ENCODE peak calls at places on chromosomes 6 and 20, in eight cellular contexts. One of them, this sample, is unnamed. For H3K4me1, the result is how much of the 10 kb centered on the place peaks cover.

GRCh38 chr6:70838907-70839285 is 118.0 kb downstream of the B3GAT2 start:
- DNase-seq in K562: no peak
- DNase-seq in adrenal gland: no peak
- DNase-seq in right lobe of liver: no peak
- DNase-seq in IMR-90: peak
- DNase-seq in ovary: no peak
- DNase-seq in tibial nerve: no peak
- DNase-seq in body of pancreas: no peak
- DNase-seq in this sample: no peak

GRCh38 chr6:39930540-39930939 is 3.7 kb downstream of the MOCS1 start:
- DNase-seq in IMR-90: no peak
- DNase-seq in K562: no peak
- DNase-seq in right lobe of liver: no peak
- DNase-seq in body of pancreas: no peak
- DNase-seq in adrenal gland: no peak
- DNase-seq in tibial nerve: no peak
- DNase-seq in ovary: no peak
- DNase-seq in this sample: no peak

GRCh38 chr6:97053643-97054411 is 129.3 kb downstream of the KLHL32 start:
- DNase-seq in K562: no peak
- DNase-seq in ovary: no peak
- DNase-seq in body of pancreas: no peak
- DNase-seq in adrenal gland: no peak
- DNase-seq in tibial nerve: no peak
- DNase-seq in right lobe of liver: no peak
- DNase-seq in IMR-90: peak
- DNase-seq in this sample: no peak

GRCh38 chr6:167683028-167683862 is 143.5 kb upstream of the AFDN start:
- DNase-seq in tibial nerve: peak
- DNase-seq in adrenal gland: peak
- DNase-seq in right lobe of liver: peak
- DNase-seq in body of pancreas: peak
- DNase-seq in K562: no peak
- DNase-seq in ovary: peak
- DNase-seq in IMR-90: peak
- DNase-seq in this sample: peak

GRCh38 chr6:77683515-77683914 is 30.7 kb downstream of the MEI4 start:
- DNase-seq in right lobe of liver: no peak
- DNase-seq in ovary: no peak
- DNase-seq in IMR-90: no peak
- DNase-seq in adrenal gland: no peak
- DNase-seq in body of pancreas: no peak
- DNase-seq in K562: no peak
- DNase-seq in tibial nerve: no peak
- DNase-seq in this sample: no peak

GRCh38 chr6:43496370-43497128 is 13.6 kb downstream of the LRRC73 start:
- DNase-seq in adrenal gland: peak
- DNase-seq in IMR-90: peak
- DNase-seq in K562: peak
- DNase-seq in tibial nerve: no peak
- DNase-seq in right lobe of liver: no peak
- DNase-seq in body of pancreas: no peak
- DNase-seq in ovary: no peak
- DNase-seq in this sample: no peak

GRCh38 chr6:40164345-40164755 is 230.1 kb upstream of the MOCS1 start:
- DNase-seq in ovary: no peak
- DNase-seq in IMR-90: no peak
- DNase-seq in body of pancreas: no peak
- DNase-seq in right lobe of liver: no peak
- DNase-seq in tibial nerve: peak
- DNase-seq in K562: peak
- DNase-seq in adrenal gland: peak
- DNase-seq in this sample: peak

GRCh38 chr6:46491201-46491788 is at the start of gene RCAN2:
- DNase-seq in adrenal gland: peak
- DNase-seq in K562: peak
- DNase-seq in tibial nerve: peak
- DNase-seq in body of pancreas: peak
- DNase-seq in right lobe of liver: peak
- DNase-seq in IMR-90: peak
- DNase-seq in ovary: peak
- DNase-seq in this sample: peak

GRCh38 chr6:156948807-156949206 is 171.6 kb downstream of the ARID1B start:
- DNase-seq in K562: no peak
- DNase-seq in IMR-90: peak
- DNase-seq in adrenal gland: no peak
- DNase-seq in ovary: no peak
- DNase-seq in tibial nerve: no peak
- DNase-seq in body of pancreas: no peak
- DNase-seq in right lobe of liver: no peak
- DNase-seq in this sample: no peak

GRCh38 chr6:14550817-14551216 is 433.2 kb downstream of the CD83 start:
- DNase-seq in adrenal gland: peak
- DNase-seq in ovary: no peak
- DNase-seq in K562: no peak
- DNase-seq in tibial nerve: peak
- DNase-seq in IMR-90: peak
- DNase-seq in right lobe of liver: no peak
- DNase-seq in body of pancreas: no peak
- DNase-seq in this sample: no peak

GRCh38 chr6:3913077-3913957 is 64.1 kb downstream of the FAM50B start:
- DNase-seq in right lobe of liver: no peak
- DNase-seq in ovary: peak
- DNase-seq in IMR-90: peak
- DNase-seq in body of pancreas: peak
- DNase-seq in adrenal gland: peak
- DNase-seq in tibial nerve: peak
- DNase-seq in K562: peak
- DNase-seq in this sample: peak

GRCh38 chr6:38346291-38347079 is 293.2 kb downstream of the BTBD9 start:
- DNase-seq in tibial nerve: no peak
- DNase-seq in body of pancreas: no peak
- DNase-seq in adrenal gland: no peak
- DNase-seq in right lobe of liver: no peak
- DNase-seq in IMR-90: peak
- DNase-seq in ovary: no peak
- DNase-seq in K562: no peak
- DNase-seq in this sample: no peak

GRCh38 chr20:39954585-39954984 is 734.5 kb downstream of the MAFB start:
- DNase-seq in right lobe of liver: no peak
- DNase-seq in ovary: no peak
- DNase-seq in body of pancreas: no peak
- DNase-seq in K562: no peak
- DNase-seq in tibial nerve: no peak
- DNase-seq in adrenal gland: no peak
- DNase-seq in IMR-90: no peak
- DNase-seq in this sample: no peak

GRCh38 chr20:32535316-32535952 is 49.7 kb downstream of the NOL4L start:
- DNase-seq in tibial nerve: no peak
- DNase-seq in IMR-90: no peak
- DNase-seq in body of pancreas: no peak
- DNase-seq in right lobe of liver: no peak
- DNase-seq in K562: no peak
- DNase-seq in adrenal gland: no peak
- DNase-seq in ovary: no peak
- DNase-seq in this sample: no peak

GRCh38 chr20:46204594-46205205 is 86.6 kb downstream of the CD40 start:
- DNase-seq in IMR-90: no peak
- DNase-seq in K562: no peak
- DNase-seq in tibial nerve: no peak
- DNase-seq in right lobe of liver: no peak
- DNase-seq in ovary: no peak
- DNase-seq in body of pancreas: no peak
- DNase-seq in adrenal gland: no peak
- DNase-seq in this sample: no peak

GRCh38 chr6:17280552-17281090 is 540 bp upstream of the RBM24 start:
- DNase-seq in adrenal gland: no peak
- DNase-seq in right lobe of liver: peak
- DNase-seq in ovary: peak
- DNase-seq in body of pancreas: peak
- DNase-seq in IMR-90: no peak
- DNase-seq in K562: no peak
- DNase-seq in tibial nerve: peak
- DNase-seq in this sample: peak
- TF ChIP-seq CTCF in adrenal gland: no peak
- TF ChIP-seq CTCF in right lobe of liver: no peak
- TF ChIP-seq CTCF in ovary: no peak
- TF ChIP-seq CTCF in body of pancreas: no peak
- TF ChIP-seq CTCF in IMR-90: no peak
- TF ChIP-seq CTCF in K562: no peak
- TF ChIP-seq CTCF in tibial nerve: peak
- TF ChIP-seq CTCF in this sample: no peak

GRCh38 chr6:158776737-158777136 is 42.4 kb downstream of the EZR start:
- DNase-seq in body of pancreas: no peak
- DNase-seq in tibial nerve: no peak
- DNase-seq in adrenal gland: no peak
- DNase-seq in right lobe of liver: no peak
- DNase-seq in K562: no peak
- DNase-seq in ovary: no peak
- DNase-seq in IMR-90: no peak
- DNase-seq in this sample: no peak
- TF ChIP-seq POLR2A in body of pancreas: no peak
- TF ChIP-seq POLR2A in tibial nerve: no peak
- TF ChIP-seq POLR2A in adrenal gland: no peak
- TF ChIP-seq POLR2A in right lobe of liver: no peak
- TF ChIP-seq POLR2A in K562: peak
- TF ChIP-seq POLR2A in ovary: no peak
- TF ChIP-seq POLR2A in IMR-90: no peak
- TF ChIP-seq POLR2A in this sample: no peak

GRCh38 chr20:22455259-22455658 is 129.1 kb downstream of the FOXA2 start:
- DNase-seq in body of pancreas: no peak
- DNase-seq in K562: no peak
- DNase-seq in tibial nerve: no peak
- DNase-seq in ovary: no peak
- DNase-seq in adrenal gland: no peak
- DNase-seq in IMR-90: no peak
- DNase-seq in right lobe of liver: no peak
- DNase-seq in this sample: no peak
- H3K4me1 ChIP-seq in body of pancreas: under half
- H3K4me1 ChIP-seq in K562: under half
- H3K4me1 ChIP-seq in tibial nerve: under half
- H3K4me1 ChIP-seq in ovary: under half
- H3K4me1 ChIP-seq in adrenal gland: under half
- H3K4me1 ChIP-seq in IMR-90: under half
- H3K4me1 ChIP-seq in right lobe of liver: under half
- H3K4me1 ChIP-seq in this sample: under half

GRCh38 chr6:169651498-169651897 is 50.3 kb downstream of the WDR27 start:
- DNase-seq in right lobe of liver: no peak
- DNase-seq in adrenal gland: no peak
- DNase-seq in body of pancreas: no peak
- DNase-seq in tibial nerve: no peak
- DNase-seq in IMR-90: no peak
- DNase-seq in K562: no peak
- DNase-seq in ovary: no peak
- DNase-seq in this sample: no peak

GRCh38 chr6:169653691-169654090 is 48.1 kb downstream of the WDR27 start:
- DNase-seq in K562: no peak
- DNase-seq in body of pancreas: no peak
- DNase-seq in ovary: no peak
- DNase-seq in tibial nerve: no peak
- DNase-seq in right lobe of liver: no peak
- DNase-seq in adrenal gland: no peak
- DNase-seq in IMR-90: no peak
- DNase-seq in this sample: no peak

GRCh38 chr6:169656626-169657610 is 44.9 kb downstream of the WDR27 start:
- DNase-seq in IMR-90: no peak
- DNase-seq in right lobe of liver: no peak
- DNase-seq in body of pancreas: no peak
- DNase-seq in adrenal gland: no peak
- DNase-seq in K562: no peak
- DNase-seq in ovary: no peak
- DNase-seq in tibial nerve: no peak
- DNase-seq in this sample: no peak

GRCh38 chr6:169652896-169653295 is 48.9 kb downstream of the WDR27 start:
- DNase-seq in body of pancreas: no peak
- DNase-seq in ovary: no peak
- DNase-seq in K562: no peak
- DNase-seq in IMR-90: no peak
- DNase-seq in right lobe of liver: no peak
- DNase-seq in adrenal gland: no peak
- DNase-seq in tibial nerve: no peak
- DNase-seq in this sample: no peak

GRCh38 chr6:169654590-169655391 is 47.0 kb downstream of the WDR27 start:
- DNase-seq in right lobe of liver: no peak
- DNase-seq in ovary: peak
- DNase-seq in K562: no peak
- DNase-seq in body of pancreas: peak
- DNase-seq in tibial nerve: peak
- DNase-seq in adrenal gland: peak
- DNase-seq in IMR-90: peak
- DNase-seq in this sample: peak
- TF ChIP-seq CTCF in right lobe of liver: no peak
- TF ChIP-seq CTCF in ovary: no peak
- TF ChIP-seq CTCF in K562: no peak
- TF ChIP-seq CTCF in body of pancreas: peak
- TF ChIP-seq CTCF in tibial nerve: no peak
- TF ChIP-seq CTCF in adrenal gland: peak
- TF ChIP-seq CTCF in IMR-90: peak
- TF ChIP-seq CTCF in this sample: peak

DNA sequence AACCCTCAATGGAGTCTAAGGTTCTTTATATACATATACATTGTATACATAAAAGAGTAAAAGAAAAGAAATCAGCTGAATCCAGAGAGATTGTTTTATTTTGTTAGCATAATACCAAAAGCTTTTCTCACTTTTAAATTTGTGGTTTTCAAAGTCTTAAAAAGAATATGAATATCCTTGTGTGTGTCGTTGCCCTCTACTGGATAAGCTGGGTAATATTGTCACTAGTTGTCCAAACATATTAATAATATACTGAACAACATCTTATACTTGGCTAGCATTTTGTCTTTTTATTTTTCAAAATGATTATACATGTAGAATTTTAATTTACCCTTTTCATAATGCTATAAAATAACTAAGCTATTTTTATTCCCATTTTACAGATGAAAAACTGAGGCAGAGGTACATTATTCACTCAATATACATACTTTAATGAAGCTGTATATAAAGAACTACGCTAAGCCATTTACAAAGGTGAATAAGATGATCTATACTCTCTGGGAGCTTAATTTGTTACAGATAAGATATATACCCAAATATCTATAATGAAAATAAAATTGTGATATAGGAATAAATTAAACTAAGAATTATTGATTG is 531.7 kb downstream of the TFAP2B start:
- DNase-seq in tibial nerve: no peak
- DNase-seq in IMR-90: no peak
- DNase-seq in right lobe of liver: no peak
- DNase-seq in ovary: no peak
- DNase-seq in adrenal gland: no peak
- DNase-seq in K562: peak
- DNase-seq in body of pancreas: no peak
- DNase-seq in this sample: no peak
- TF ChIP-seq POLR2A in tibial nerve: no peak
- TF ChIP-seq POLR2A in IMR-90: no peak
- TF ChIP-seq POLR2A in right lobe of liver: no peak
- TF ChIP-seq POLR2A in ovary: no peak
- TF ChIP-seq POLR2A in adrenal gland: no peak
- TF ChIP-seq POLR2A in K562: no peak
- TF ChIP-seq POLR2A in body of pancreas: no peak
- TF ChIP-seq POLR2A in this sample: no peak

GRCh38 chr6:16707101-16707783 is 54.0 kb downstream of the ATXN1 start:
- DNase-seq in IMR-90: no peak
- DNase-seq in K562: no peak
- DNase-seq in ovary: no peak
- DNase-seq in adrenal gland: no peak
- DNase-seq in tibial nerve: no peak
- DNase-seq in right lobe of liver: no peak
- DNase-seq in body of pancreas: no peak
- DNase-seq in this sample: no peak
- H3K4me1 ChIP-seq in IMR-90: under half
- H3K4me1 ChIP-seq in K562: under half
- H3K4me1 ChIP-seq in ovary: under half
- H3K4me1 ChIP-seq in adrenal gland: under half
- H3K4me1 ChIP-seq in tibial nerve: under half
- H3K4me1 ChIP-seq in right lobe of liver: under half
- H3K4me1 ChIP-seq in body of pancreas: under half
- H3K4me1 ChIP-seq in this sample: under half

This sample was measured in uterus.